ENCODE peak calls at places on chromosomes 13 and 19, in eight cellular contexts. One of them, this sample, is unnamed.

GRCh38 chr19:17721821-17722220 is 2.5 kb downstream of the MAP1S start:
- DNase-seq in nephron progenitor cell: no peak
- DNase-seq in stimulated activated CD4-positive, alpha-beta T cell treated with anti-CD3 and anti-CD28 coated beads, Interleukin-1b, Interleukin-23, amount 100 ng/mL, for 24 hours: no peak
- DNase-seq in AG10803: peak
- DNase-seq in putamen: no peak
- DNase-seq in fibroblast of the conjunctiva: no peak
- DNase-seq in GM23338: no peak
- DNase-seq in SW 1271: no peak
- DNase-seq in this sample: peak

GRCh38 chr19:27777726-27778125 is 1435.2 kb downstream of the UQCRFS1 start:
- DNase-seq in nephron progenitor cell: no peak
- DNase-seq in stimulated activated CD4-positive, alpha-beta T cell treated with anti-CD3 and anti-CD28 coated beads, Interleukin-1b, Interleukin-23, amount 100 ng/mL, for 24 hours: no peak
- DNase-seq in AG10803: no peak
- DNase-seq in putamen: no peak
- DNase-seq in fibroblast of the conjunctiva: no peak
- DNase-seq in GM23338: peak
- DNase-seq in SW 1271: no peak
- DNase-seq in this sample: no peak

GRCh38 chr19:2986951-2987491 is 9.7 kb downstream of the TLE6 start:
- DNase-seq in nephron progenitor cell: peak
- DNase-seq in stimulated activated CD4-positive, alpha-beta T cell treated with anti-CD3 and anti-CD28 coated beads, Interleukin-1b, Interleukin-23, amount 100 ng/mL, for 24 hours: no peak
- DNase-seq in AG10803: no peak
- DNase-seq in putamen: no peak
- DNase-seq in fibroblast of the conjunctiva: no peak
- DNase-seq in GM23338: peak
- DNase-seq in SW 1271: no peak
- DNase-seq in this sample: no peak

GRCh38 chr13:110559429-110559943 is 2.0 kb downstream of the RAB20 start:
- DNase-seq in nephron progenitor cell: no peak
- DNase-seq in stimulated activated CD4-positive, alpha-beta T cell treated with anti-CD3 and anti-CD28 coated beads, Interleukin-1b, Interleukin-23, amount 100 ng/mL, for 24 hours: no peak
- DNase-seq in AG10803: peak
- DNase-seq in putamen: no peak
- DNase-seq in fibroblast of the conjunctiva: no peak
- DNase-seq in GM23338: no peak
- DNase-seq in SW 1271: no peak
- DNase-seq in this sample: peak

GRCh38 chr19:1528596-1529429 is 4.9 kb downstream of the PLK5 start:
- DNase-seq in nephron progenitor cell: no peak
- DNase-seq in stimulated activated CD4-positive, alpha-beta T cell treated with anti-CD3 and anti-CD28 coated beads, Interleukin-1b, Interleukin-23, amount 100 ng/mL, for 24 hours: no peak
- DNase-seq in AG10803: no peak
- DNase-seq in putamen: no peak
- DNase-seq in fibroblast of the conjunctiva: no peak
- DNase-seq in GM23338: no peak
- DNase-seq in SW 1271: no peak
- DNase-seq in this sample: no peak

GRCh38 chr19:36115453-36116343 is at the start of gene TBCB:
- DNase-seq in nephron progenitor cell: peak
- DNase-seq in stimulated activated CD4-positive, alpha-beta T cell treated with anti-CD3 and anti-CD28 coated beads, Interleukin-1b, Interleukin-23, amount 100 ng/mL, for 24 hours: peak
- DNase-seq in AG10803: peak
- DNase-seq in putamen: no peak
- DNase-seq in fibroblast of the conjunctiva: no peak
- DNase-seq in GM23338: peak
- DNase-seq in SW 1271: no peak
- DNase-seq in this sample: no peak

GRCh38 chr13:42876810-42877550 is 95.6 kb downstream of the FAM216B start:
- DNase-seq in nephron progenitor cell: no peak
- DNase-seq in stimulated activated CD4-positive, alpha-beta T cell treated with anti-CD3 and anti-CD28 coated beads, Interleukin-1b, Interleukin-23, amount 100 ng/mL, for 24 hours: no peak
- DNase-seq in AG10803: peak
- DNase-seq in putamen: no peak
- DNase-seq in fibroblast of the conjunctiva: no peak
- DNase-seq in GM23338: no peak
- DNase-seq in SW 1271: no peak
- DNase-seq in this sample: peak

GRCh38 chr19:41868120-41868988 is 8.3 kb downstream of the RPS19 start:
- DNase-seq in nephron progenitor cell: no peak
- DNase-seq in stimulated activated CD4-positive, alpha-beta T cell treated with anti-CD3 and anti-CD28 coated beads, Interleukin-1b, Interleukin-23, amount 100 ng/mL, for 24 hours: no peak
- DNase-seq in AG10803: no peak
- DNase-seq in putamen: no peak
- DNase-seq in fibroblast of the conjunctiva: no peak
- DNase-seq in GM23338: no peak
- DNase-seq in SW 1271: no peak
- DNase-seq in this sample: no peak

GRCh38 chr13:23500858-23501257 is 67.4 kb upstream of the SACS start:
- DNase-seq in nephron progenitor cell: no peak
- DNase-seq in stimulated activated CD4-positive, alpha-beta T cell treated with anti-CD3 and anti-CD28 coated beads, Interleukin-1b, Interleukin-23, amount 100 ng/mL, for 24 hours: no peak
- DNase-seq in AG10803: peak
- DNase-seq in putamen: no peak
- DNase-seq in fibroblast of the conjunctiva: peak
- DNase-seq in GM23338: no peak
- DNase-seq in SW 1271: no peak
- DNase-seq in this sample: peak

GRCh38 chr19:15137777-15138176 is 30.6 kb downstream of the SYDE1 start:
- DNase-seq in nephron progenitor cell: no peak
- DNase-seq in stimulated activated CD4-positive, alpha-beta T cell treated with anti-CD3 and anti-CD28 coated beads, Interleukin-1b, Interleukin-23, amount 100 ng/mL, for 24 hours: no peak
- DNase-seq in AG10803: peak
- DNase-seq in putamen: no peak
- DNase-seq in fibroblast of the conjunctiva: no peak
- DNase-seq in GM23338: no peak
- DNase-seq in SW 1271: no peak
- DNase-seq in this sample: peak

GRCh38 chr13:24692541-24692940 is 12.3 kb downstream of the ATP12A start:
- DNase-seq in nephron progenitor cell: no peak
- DNase-seq in stimulated activated CD4-positive, alpha-beta T cell treated with anti-CD3 and anti-CD28 coated beads, Interleukin-1b, Interleukin-23, amount 100 ng/mL, for 24 hours: no peak
- DNase-seq in AG10803: peak
- DNase-seq in putamen: no peak
- DNase-seq in fibroblast of the conjunctiva: no peak
- DNase-seq in GM23338: no peak
- DNase-seq in SW 1271: no peak
- DNase-seq in this sample: peak

GRCh38 chr13:70604448-70604847 is 496.2 kb upstream of the KLHL1 start:
- DNase-seq in nephron progenitor cell: no peak
- DNase-seq in stimulated activated CD4-positive, alpha-beta T cell treated with anti-CD3 and anti-CD28 coated beads, Interleukin-1b, Interleukin-23, amount 100 ng/mL, for 24 hours: no peak
- DNase-seq in AG10803: no peak
- DNase-seq in putamen: no peak
- DNase-seq in fibroblast of the conjunctiva: no peak
- DNase-seq in GM23338: peak
- DNase-seq in SW 1271: no peak
- DNase-seq in this sample: no peak